ENCODE peak calls at places on chromosomes 4 and X, in five cellular contexts. T, D, M, F and B are unnamed samples.
A peak's percentile ranks its signal among the peaks of the same experiment; 100 is the strongest.

GRCh38 chr4:127249767-127250108 is 383.0 kb upstream of the INTU start:
- DNase-seq in T (no peak), D (no peak), M (no peak), F (no peak), B (no peak)

GRCh38 chr4:153209410-153209809 is 5.2 kb downstream of the TRIM2 start:
- DNase-seq in T (no peak), D (no peak), M (peak; percentile 43), F (no peak), B (no peak)

GRCh38 chr4:74056858-74057562 is 18.5 kb upstream of the CXCL3 start:
- DNase-seq in T (peak; percentile 91), D (no peak), M (no peak), F (no peak), B (no peak)

GRCh38 chr4:22672944-22673343 is 19.8 kb upstream of the GBA3 start:
- DNase-seq in T (no peak), D (no peak), M (no peak), F (no peak), B (no peak)

GRCh38 chr4:138734746-138735145 is 280.8 kb upstream of the NOCT start:
- DNase-seq in T (peak; percentile 81), D (no peak), M (no peak), F (no peak), B (no peak)

GRCh38 chr4:151933122-151933827 is 172.5 kb upstream of the GATB start:
- DNase-seq in T (no peak), D (no peak), M (no peak), F (no peak), B (no peak)

GRCh38 chr4:188015025-188015778 is 19.6 kb downstream of the ZFP42 start:
- DNase-seq in T (peak; percentile 30), D (no peak), M (no peak), F (no peak), B (no peak)

GRCh38 chr4:152100378-152101201 is 339.8 kb upstream of the GATB start:
- DNase-seq in T (no peak), D (no peak), M (no peak), F (no peak), B (no peak)

GRCh38 chr4:36189511-36190226 is 54.6 kb downstream of the ARAP2 start:
- DNase-seq in T (no peak), D (no peak), M (no peak), F (no peak), B (no peak)

GRCh38 chrX:70166601-70167590 is 10.4 kb upstream of the DGAT2L6 start:
- DNase-seq in T (peak; percentile 70), D (no peak), M (no peak), F (no peak), B (no peak)